ENCODE peak calls at places on chromosomes 6 and 20, in ten cellular contexts. One of them, this sample, is unnamed.

GRCh38 chr6:31227143-31227542 is 44.7 kb downstream of the HLA-C start:
- DNase-seq in COR-L47: no peak
- DNase-seq in right atrium auricular region: no peak
- DNase-seq in CD8-positive, alpha-beta T cell: no peak
- DNase-seq in fibroblast of the aortic adventitia: no peak
- DNase-seq in stimulated activated CD8-positive, alpha-beta memory T cell treated with anti-CD3 and anti-CD28 coated beads, Interleukin-4, amount 100 ng/mL, for 4 hours: no peak
- DNase-seq in psoas muscle: no peak
- DNase-seq in NCI-H69: no peak
- DNase-seq in RPMI8226: no peak
- DNase-seq in amygdala: no peak
- DNase-seq in this sample: no peak

GRCh38 chr6:223763-224162 is 68.5 kb upstream of the DUSP22 start:
- DNase-seq in COR-L47: no peak
- DNase-seq in right atrium auricular region: peak
- DNase-seq in CD8-positive, alpha-beta T cell: no peak
- DNase-seq in fibroblast of the aortic adventitia: no peak
- DNase-seq in stimulated activated CD8-positive, alpha-beta memory T cell treated with anti-CD3 and anti-CD28 coated beads, Interleukin-4, amount 100 ng/mL, for 4 hours: no peak
- DNase-seq in psoas muscle: no peak
- DNase-seq in NCI-H69: no peak
- DNase-seq in RPMI8226: no peak
- DNase-seq in amygdala: no peak
- DNase-seq in this sample: no peak

GRCh38 chr6:124795879-124796838 is 166.1 kb upstream of the RNF217 start:
- DNase-seq in COR-L47: peak
- DNase-seq in right atrium auricular region: no peak
- DNase-seq in CD8-positive, alpha-beta T cell: no peak
- DNase-seq in fibroblast of the aortic adventitia: no peak
- DNase-seq in stimulated activated CD8-positive, alpha-beta memory T cell treated with anti-CD3 and anti-CD28 coated beads, Interleukin-4, amount 100 ng/mL, for 4 hours: no peak
- DNase-seq in psoas muscle: peak
- DNase-seq in NCI-H69: peak
- DNase-seq in RPMI8226: no peak
- DNase-seq in amygdala: no peak
- DNase-seq in this sample: no peak

GRCh38 chr6:68738039-68738438 is 103.0 kb downstream of the ADGRB3 start:
- DNase-seq in COR-L47: no peak
- DNase-seq in right atrium auricular region: no peak
- DNase-seq in CD8-positive, alpha-beta T cell: no peak
- DNase-seq in fibroblast of the aortic adventitia: no peak
- DNase-seq in stimulated activated CD8-positive, alpha-beta memory T cell treated with anti-CD3 and anti-CD28 coated beads, Interleukin-4, amount 100 ng/mL, for 4 hours: no peak
- DNase-seq in psoas muscle: no peak
- DNase-seq in NCI-H69: no peak
- DNase-seq in RPMI8226: no peak
- DNase-seq in amygdala: no peak
- DNase-seq in this sample: no peak

GRCh38 chr6:36863670-36864540 is 10.7 kb downstream of the PPIL1 start:
- DNase-seq in COR-L47: peak
- DNase-seq in right atrium auricular region: no peak
- DNase-seq in CD8-positive, alpha-beta T cell: no peak
- DNase-seq in fibroblast of the aortic adventitia: no peak
- DNase-seq in stimulated activated CD8-positive, alpha-beta memory T cell treated with anti-CD3 and anti-CD28 coated beads, Interleukin-4, amount 100 ng/mL, for 4 hours: no peak
- DNase-seq in psoas muscle: no peak
- DNase-seq in NCI-H69: peak
- DNase-seq in RPMI8226: no peak
- DNase-seq in amygdala: no peak
- DNase-seq in this sample: no peak

GRCh38 chr6:155939253-155939652 is 483.6 kb upstream of the NOX3 start:
- DNase-seq in COR-L47: peak
- DNase-seq in right atrium auricular region: no peak
- DNase-seq in CD8-positive, alpha-beta T cell: no peak
- DNase-seq in fibroblast of the aortic adventitia: no peak
- DNase-seq in stimulated activated CD8-positive, alpha-beta memory T cell treated with anti-CD3 and anti-CD28 coated beads, Interleukin-4, amount 100 ng/mL, for 4 hours: no peak
- DNase-seq in psoas muscle: no peak
- DNase-seq in NCI-H69: peak
- DNase-seq in RPMI8226: no peak
- DNase-seq in amygdala: no peak
- DNase-seq in this sample: no peak

GRCh38 chr6:42774201-42774600 is 7.7 kb upstream of the BICRAL start:
- DNase-seq in COR-L47: no peak
- DNase-seq in right atrium auricular region: no peak
- DNase-seq in CD8-positive, alpha-beta T cell: peak
- DNase-seq in fibroblast of the aortic adventitia: no peak
- DNase-seq in stimulated activated CD8-positive, alpha-beta memory T cell treated with anti-CD3 and anti-CD28 coated beads, Interleukin-4, amount 100 ng/mL, for 4 hours: no peak
- DNase-seq in psoas muscle: no peak
- DNase-seq in NCI-H69: no peak
- DNase-seq in RPMI8226: peak
- DNase-seq in amygdala: no peak
- DNase-seq in this sample: no peak

GRCh38 chr6:56984374-56984773 is 29.5 kb downstream of the BEND6 start:
- DNase-seq in COR-L47: no peak
- DNase-seq in right atrium auricular region: no peak
- DNase-seq in CD8-positive, alpha-beta T cell: no peak
- DNase-seq in fibroblast of the aortic adventitia: peak
- DNase-seq in stimulated activated CD8-positive, alpha-beta memory T cell treated with anti-CD3 and anti-CD28 coated beads, Interleukin-4, amount 100 ng/mL, for 4 hours: no peak
- DNase-seq in psoas muscle: no peak
- DNase-seq in NCI-H69: no peak
- DNase-seq in RPMI8226: no peak
- DNase-seq in amygdala: no peak
- DNase-seq in this sample: no peak

GRCh38 chr20:63889241-63890200 is 5.4 kb upstream of the DNAJC5 start:
- DNase-seq in COR-L47: no peak
- DNase-seq in right atrium auricular region: no peak
- DNase-seq in CD8-positive, alpha-beta T cell: no peak
- DNase-seq in fibroblast of the aortic adventitia: no peak
- DNase-seq in stimulated activated CD8-positive, alpha-beta memory T cell treated with anti-CD3 and anti-CD28 coated beads, Interleukin-4, amount 100 ng/mL, for 4 hours: no peak
- DNase-seq in psoas muscle: no peak
- DNase-seq in NCI-H69: no peak
- DNase-seq in RPMI8226: no peak
- DNase-seq in amygdala: no peak
- DNase-seq in this sample: no peak

GRCh38 chr6:36574679-36575078 is 19.5 kb upstream of the SRSF3 start:
- DNase-seq in COR-L47: no peak
- DNase-seq in right atrium auricular region: no peak
- DNase-seq in CD8-positive, alpha-beta T cell: no peak
- DNase-seq in fibroblast of the aortic adventitia: no peak
- DNase-seq in stimulated activated CD8-positive, alpha-beta memory T cell treated with anti-CD3 and anti-CD28 coated beads, Interleukin-4, amount 100 ng/mL, for 4 hours: no peak
- DNase-seq in psoas muscle: no peak
- DNase-seq in NCI-H69: no peak
- DNase-seq in RPMI8226: no peak
- DNase-seq in amygdala: no peak
- DNase-seq in this sample: no peak

GRCh38 chr20:440636-441035 is 21.7 kb downstream of the TBC1D20 start:
- DNase-seq in COR-L47: no peak
- DNase-seq in right atrium auricular region: no peak
- DNase-seq in CD8-positive, alpha-beta T cell: no peak
- DNase-seq in fibroblast of the aortic adventitia: no peak
- DNase-seq in stimulated activated CD8-positive, alpha-beta memory T cell treated with anti-CD3 and anti-CD28 coated beads, Interleukin-4, amount 100 ng/mL, for 4 hours: no peak
- DNase-seq in psoas muscle: no peak
- DNase-seq in NCI-H69: no peak
- DNase-seq in RPMI8226: no peak
- DNase-seq in amygdala: no peak
- DNase-seq in this sample: no peak

GRCh38 chr6:90375681-90376439 is 79.2 kb upstream of the BACH2 start:
- DNase-seq in COR-L47: no peak
- DNase-seq in right atrium auricular region: no peak
- DNase-seq in CD8-positive, alpha-beta T cell: no peak
- DNase-seq in fibroblast of the aortic adventitia: peak
- DNase-seq in stimulated activated CD8-positive, alpha-beta memory T cell treated with anti-CD3 and anti-CD28 coated beads, Interleukin-4, amount 100 ng/mL, for 4 hours: no peak
- DNase-seq in psoas muscle: no peak
- DNase-seq in NCI-H69: no peak
- DNase-seq in RPMI8226: no peak
- DNase-seq in amygdala: no peak
- DNase-seq in this sample: no peak

GRCh38 chr6:35728663-35729348 is 8.0 kb upstream of the ARMC12 start:
- DNase-seq in COR-L47: no peak
- DNase-seq in right atrium auricular region: no peak
- DNase-seq in CD8-positive, alpha-beta T cell: peak
- DNase-seq in fibroblast of the aortic adventitia: no peak
- DNase-seq in stimulated activated CD8-positive, alpha-beta memory T cell treated with anti-CD3 and anti-CD28 coated beads, Interleukin-4, amount 100 ng/mL, for 4 hours: no peak
- DNase-seq in psoas muscle: peak
- DNase-seq in NCI-H69: peak
- DNase-seq in RPMI8226: peak
- DNase-seq in amygdala: no peak
- DNase-seq in this sample: no peak

GRCh38 chr6:168189679-168190405 is 110.8 kb upstream of the FRMD1 start:
- DNase-seq in COR-L47: no peak
- DNase-seq in right atrium auricular region: no peak
- DNase-seq in CD8-positive, alpha-beta T cell: no peak
- DNase-seq in fibroblast of the aortic adventitia: no peak
- DNase-seq in stimulated activated CD8-positive, alpha-beta memory T cell treated with anti-CD3 and anti-CD28 coated beads, Interleukin-4, amount 100 ng/mL, for 4 hours: no peak
- DNase-seq in psoas muscle: no peak
- DNase-seq in NCI-H69: no peak
- DNase-seq in RPMI8226: peak
- DNase-seq in amygdala: no peak
- DNase-seq in this sample: no peak

GRCh38 chr6:3453410-3453809 is 3.4 kb downstream of the SLC22A23 start:
- DNase-seq in COR-L47: no peak
- DNase-seq in right atrium auricular region: no peak
- DNase-seq in CD8-positive, alpha-beta T cell: no peak
- DNase-seq in fibroblast of the aortic adventitia: no peak
- DNase-seq in stimulated activated CD8-positive, alpha-beta memory T cell treated with anti-CD3 and anti-CD28 coated beads, Interleukin-4, amount 100 ng/mL, for 4 hours: no peak
- DNase-seq in psoas muscle: no peak
- DNase-seq in NCI-H69: peak
- DNase-seq in RPMI8226: peak
- DNase-seq in amygdala: no peak
- DNase-seq in this sample: no peak

GRCh38 chr6:116229287-116229913 is 24.5 kb downstream of the TSPYL4 start:
- DNase-seq in COR-L47: no peak
- DNase-seq in right atrium auricular region: peak
- DNase-seq in CD8-positive, alpha-beta T cell: peak
- DNase-seq in fibroblast of the aortic adventitia: peak
- DNase-seq in stimulated activated CD8-positive, alpha-beta memory T cell treated with anti-CD3 and anti-CD28 coated beads, Interleukin-4, amount 100 ng/mL, for 4 hours: no peak
- DNase-seq in psoas muscle: peak
- DNase-seq in NCI-H69: peak
- DNase-seq in RPMI8226: no peak
- DNase-seq in amygdala: no peak
- DNase-seq in this sample: no peak

GRCh38 chr6:42045538-42046460 is 4.5 kb upstream of the TAF8 start:
- DNase-seq in COR-L47: peak
- DNase-seq in right atrium auricular region: peak
- DNase-seq in CD8-positive, alpha-beta T cell: peak
- DNase-seq in fibroblast of the aortic adventitia: peak
- DNase-seq in stimulated activated CD8-positive, alpha-beta memory T cell treated with anti-CD3 and anti-CD28 coated beads, Interleukin-4, amount 100 ng/mL, for 4 hours: peak
- DNase-seq in psoas muscle: peak
- DNase-seq in NCI-H69: peak
- DNase-seq in RPMI8226: peak
- DNase-seq in amygdala: no peak
- DNase-seq in this sample: peak

GRCh38 chr20:39081255-39081654 is 119.1 kb downstream of the DHX35 start:
- DNase-seq in COR-L47: peak
- DNase-seq in right atrium auricular region: peak
- DNase-seq in CD8-positive, alpha-beta T cell: peak
- DNase-seq in fibroblast of the aortic adventitia: peak
- DNase-seq in stimulated activated CD8-positive, alpha-beta memory T cell treated with anti-CD3 and anti-CD28 coated beads, Interleukin-4, amount 100 ng/mL, for 4 hours: peak
- DNase-seq in psoas muscle: peak
- DNase-seq in NCI-H69: peak
- DNase-seq in RPMI8226: peak
- DNase-seq in amygdala: peak
- DNase-seq in this sample: peak

GRCh38 chr20:53934421-53935352 is 135.7 kb downstream of the BCAS1 start:
- DNase-seq in COR-L47: no peak
- DNase-seq in right atrium auricular region: no peak
- DNase-seq in CD8-positive, alpha-beta T cell: no peak
- DNase-seq in fibroblast of the aortic adventitia: peak
- DNase-seq in stimulated activated CD8-positive, alpha-beta memory T cell treated with anti-CD3 and anti-CD28 coated beads, Interleukin-4, amount 100 ng/mL, for 4 hours: no peak
- DNase-seq in psoas muscle: no peak
- DNase-seq in NCI-H69: no peak
- DNase-seq in RPMI8226: peak
- DNase-seq in amygdala: no peak
- DNase-seq in this sample: no peak

This sample was measured in activated CD8-positive, alpha-beta memory T cell treated with anti-CD3 and anti-CD28 coated beads for 4 hours.